ENCODE peak calls at places on chromosome 3, in four cellular contexts. A is A549; D is astrocyte; F is CD8-positive, alpha-beta T cell. P is an unnamed sample.
A peak's percentile ranks its signal among the peaks of the same experiment; 100 is the strongest.

GRCh38 chr3:155553800-155554199 is 191.1 kb downstream of the PLCH1 start:
- DNase-seq in F (no peak), D (no peak), A (no peak), P (no peak)

GRCh38 chr3:102181202-102181920 is 253.5 kb upstream of the ZPLD1 start:
- DNase-seq in F (no peak), A (no peak), D (peak; percentile 85), P (no peak)

GRCh38 chr3:47266709-47267489 is 15.7 kb downstream of the KIF9 start:
- DNase-seq in D (peak; percentile 91), A (no peak), F (no peak), P (no peak)

GRCh38 chr3:42443292-42443691 is 32.9 kb upstream of the LYZL4 start:
- DNase-seq in D (no peak), F (no peak), A (no peak), P (no peak)

GRCh38 chr3:163809540-163809993 is 1268.7 kb downstream of the SI start:
- DNase-seq in A (no peak), D (no peak), F (no peak), P (no peak)

GRCh38 chr3:15520185-15520584 is 1.3 kb downstream of the COLQ start:
- DNase-seq in F (no peak), A (no peak), D (no peak), P (no peak)

GRCh38 chr3:11567516-11568467 is 75.9 kb downstream of the VGLL4 start:
- DNase-seq in D (peak; percentile 86), A (peak; percentile 84), F (no peak), P (no peak)

GRCh38 chr3:144415492-144415891 is 443.9 kb downstream of the DIPK2A start:
- DNase-seq in D (no peak), F (no peak), A (no peak), P (no peak)

GRCh38 chr3:40290396-40290795 is 19.1 kb upstream of the EIF1B start:
- DNase-seq in A (no peak), D (no peak), F (no peak), P (no peak)

GRCh38 chr3:194906229-194906629 is 220.5 kb downstream of the FAM43A start:
- DNase-seq in F (no peak), D (peak; percentile 56), A (no peak), P (no peak)

GRCh38 chr3:60629816-60630215 is 621.4 kb downstream of the FHIT start:
- DNase-seq in A (no peak), F (no peak), D (no peak), P (no peak)

GRCh38 chr3:45187597-45188210 is 38.4 kb downstream of the TMEM158 start:
- DNase-seq in D (no peak), A (no peak), F (no peak), P (peak; percentile 33)

GRCh38 chr3:4983739-4984510 is 4.7 kb downstream of the BHLHE40 start:
- DNase-seq in A (no peak), D (peak; percentile 96), F (peak; percentile 49), P (no peak)

GRCh38 chr3:152474585-152474984 is 205.9 kb downstream of the MBNL1 start:
- DNase-seq in F (no peak), A (peak; percentile 16), D (peak; percentile 49), P (no peak)

GRCh38 chr3:152477422-152477821 is 208.7 kb downstream of the MBNL1 start:
- DNase-seq in A (no peak), F (no peak), D (no peak), P (no peak)

GRCh38 chr3:152486364-152486763 is 217.6 kb downstream of the MBNL1 start:
- DNase-seq in A (no peak), D (no peak), F (no peak), P (no peak)

DNA sequence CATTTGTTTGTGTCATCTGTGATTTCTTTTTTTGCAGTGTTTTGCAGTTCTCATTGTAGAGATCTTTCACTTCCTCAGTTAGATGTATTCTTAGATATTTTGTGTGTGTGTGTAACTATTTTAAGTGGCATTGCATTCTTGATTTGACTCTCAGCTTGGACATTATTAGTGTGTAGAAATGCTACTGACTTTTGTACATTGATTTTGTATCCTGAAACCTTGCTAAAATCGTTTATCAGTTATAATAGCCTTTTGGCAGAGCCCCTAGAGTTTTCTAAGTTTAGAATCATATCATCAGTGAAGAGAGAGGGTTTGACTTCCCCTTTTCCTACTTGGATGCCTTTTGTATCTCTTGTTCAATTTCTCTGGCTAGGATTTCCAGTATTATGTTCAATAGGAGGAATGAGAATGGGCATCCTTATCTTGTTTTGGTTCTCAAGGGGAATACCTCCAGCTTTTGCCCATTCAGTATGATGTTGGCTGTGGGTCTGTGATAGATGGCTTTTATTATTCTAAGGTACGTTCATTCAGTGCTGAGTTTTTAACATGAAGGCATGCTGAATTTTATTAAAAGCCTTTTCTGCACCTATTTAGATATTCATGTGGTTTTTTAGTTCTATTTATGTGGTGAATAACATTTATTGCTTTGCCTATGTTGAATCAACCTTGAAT is 211.7 kb downstream of the MBNL1 start:
- DNase-seq in A (no peak), D (no peak), F (no peak), P (no peak)
- H3K4me3 ChIP-seq in A (no peak overlapping the region), D (no peak overlapping the region), F (no peak overlapping the region), P (no peak overlapping the region)

DNA sequence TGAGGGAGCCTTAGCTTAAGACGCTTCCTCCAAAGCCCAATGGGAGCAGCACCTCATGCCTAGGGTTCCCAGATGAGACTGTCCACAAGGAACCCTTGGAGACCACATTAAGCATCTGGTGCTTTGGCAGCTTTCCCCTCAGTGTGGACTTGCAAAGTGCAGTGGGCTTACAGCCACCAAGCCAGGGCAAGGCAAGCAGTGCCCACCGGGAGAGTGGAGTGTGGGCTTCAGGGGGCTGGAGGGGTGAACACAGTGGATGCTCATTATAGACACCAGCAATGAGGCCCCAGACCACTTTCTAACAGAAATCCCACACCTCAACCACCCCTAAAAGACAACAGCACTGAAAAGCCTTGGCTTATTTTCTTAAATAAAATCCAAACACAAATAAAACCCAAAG is 9.1 kb upstream of the MUSTN1 start:
- DNase-seq in A (no peak), F (no peak), D (no peak), P (no peak)
- H3K27ac ChIP-seq in A (no peak overlapping the region), F (no peak overlapping the region), D (no peak overlapping the region), P (peak overlapping the region; percentile 60)

GRCh38 chr3:48633743-48634142 is 1.5 kb downstream of the SLC26A6 start:
- DNase-seq in A (no peak), F (no peak), D (no peak), P (no peak)
- H3K4me3 ChIP-seq in A (no peak overlapping the region), F (no peak overlapping the region), D (no peak overlapping the region), P (no peak overlapping the region)

DNA sequence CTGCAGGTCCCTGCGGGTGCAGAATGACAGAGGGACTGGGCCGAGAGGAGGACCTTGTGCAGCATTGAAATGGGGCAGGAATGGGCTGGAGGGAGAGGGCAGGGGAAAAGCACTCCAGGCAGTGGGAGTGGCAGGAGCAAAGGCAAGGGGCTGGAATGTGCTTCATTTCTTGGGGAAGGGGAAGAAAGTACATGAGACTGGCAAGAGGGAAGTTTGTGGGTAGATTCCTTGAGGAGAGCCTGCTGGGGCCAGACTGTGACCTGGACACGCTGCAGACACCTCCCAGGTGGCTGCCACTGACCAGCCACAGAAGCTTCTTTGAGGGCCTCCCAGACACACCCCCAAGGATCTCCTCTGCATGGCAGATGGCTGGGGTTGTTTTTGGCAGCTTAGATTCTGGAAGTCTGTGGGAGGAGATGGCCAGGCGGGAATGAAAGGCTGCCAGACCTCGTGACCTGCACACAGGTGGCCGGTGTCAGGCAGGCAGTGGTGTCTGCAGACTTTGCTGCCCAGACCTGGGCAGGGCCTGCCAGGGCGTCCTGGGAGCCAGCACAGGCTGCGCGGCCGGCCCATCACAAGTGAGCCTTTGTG is 53.1 kb downstream of the SPSB4 start:
- DNase-seq in D (no peak), F (no peak), A (no peak), P (peak; percentile 71)
- H3K27ac ChIP-seq in D (no peak overlapping the region), F (no peak overlapping the region), A (no peak overlapping the region), P (no peak overlapping the region)

DNA sequence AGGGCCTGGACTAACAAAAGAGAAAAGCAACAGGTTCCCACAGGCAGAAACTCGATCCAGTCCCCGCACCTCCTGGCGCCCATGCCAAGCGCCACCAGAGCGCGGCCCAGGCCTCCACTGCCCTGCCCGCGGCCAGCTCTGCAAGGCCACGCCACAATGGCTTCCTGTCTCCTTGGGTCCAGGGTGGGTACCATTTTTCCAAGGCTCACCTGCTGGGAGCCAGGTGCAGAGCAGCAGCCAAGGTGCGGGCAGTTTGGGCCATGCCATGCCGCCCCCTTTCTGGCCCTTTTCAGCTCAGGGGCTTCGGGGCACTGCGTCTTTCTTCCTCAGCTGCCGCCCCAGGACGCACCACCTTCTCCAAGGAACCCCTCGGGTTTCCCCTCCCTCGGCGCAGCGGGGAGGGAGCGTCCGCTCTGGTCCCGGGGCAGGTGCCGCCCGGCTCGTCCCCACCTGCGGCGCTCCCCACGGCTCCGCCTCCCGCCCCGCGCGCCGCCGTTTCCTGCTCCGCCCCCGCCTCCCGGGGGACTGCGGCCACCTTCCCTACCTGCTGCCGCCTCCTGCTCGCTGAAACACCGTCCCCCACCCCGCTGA is at the start of gene ILDR1:
- DNase-seq in F (no peak), A (peak; percentile 15), D (no peak), P (peak; percentile 87)
- H3K4me3 ChIP-seq in F (no peak within 1 kb of the TSS), A (peak within 1 kb of the TSS; percentile 46), D (no peak within 1 kb of the TSS), P (peak within 1 kb of the TSS; percentile 52)

GRCh38 chr3:150577854-150578253 is 25.3 kb upstream of the SELENOT start:
- DNase-seq in D (no peak), F (no peak), A (no peak), P (no peak)
- H3K27ac ChIP-seq in D (no peak overlapping the region), F (no peak overlapping the region), A (no peak overlapping the region), P (no peak overlapping the region)

GRCh38 chr3:112611813-112612515 is 29.0 kb downstream of the CCDC80 start:
- DNase-seq in F (no peak), D (no peak), A (no peak), P (no peak)
- H3K4me3 ChIP-seq in F (no peak overlapping the region), D (no peak overlapping the region), A (no peak overlapping the region), P (no peak overlapping the region)

DNA sequence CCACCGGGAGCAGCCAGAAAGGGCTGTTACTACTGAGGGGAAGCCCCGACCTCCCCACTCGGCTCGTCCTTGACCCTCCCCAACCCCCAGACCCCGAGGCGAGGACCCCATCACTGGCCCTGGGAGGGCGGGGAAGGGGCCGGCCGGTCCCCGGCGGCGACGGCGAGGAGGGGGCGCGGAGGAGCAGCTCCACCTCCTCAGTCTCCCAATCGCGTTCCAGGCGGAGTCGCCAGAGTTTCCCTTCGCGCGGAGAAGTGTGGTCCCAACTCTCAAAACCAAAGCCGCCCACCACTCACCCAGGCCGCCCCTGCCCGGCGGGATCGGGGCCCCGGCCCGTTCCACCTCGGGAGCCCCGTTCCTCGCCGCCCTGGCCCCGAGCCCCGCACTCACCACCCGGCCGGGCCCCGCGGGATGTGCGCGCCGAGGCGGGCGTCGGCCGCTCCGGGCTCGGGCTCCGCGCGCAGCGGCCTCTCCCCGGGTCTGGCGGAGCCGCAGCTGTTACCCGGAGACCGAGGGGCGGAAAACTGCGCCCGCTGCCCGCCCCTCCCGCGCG is 947 bp downstream of the PLXNB1 start:
- DNase-seq in D (no peak), A (no peak), F (no peak), P (peak; percentile 76)
- H3K27ac ChIP-seq in D (peak overlapping the region; percentile 53), A (peak overlapping the region; percentile 83), F (no peak overlapping the region), P (peak overlapping the region; percentile 89)

GRCh38 chr3:187186375-187186774 is 10.9 kb upstream of the RTP1 start:
- DNase-seq in A (no peak), D (no peak), F (no peak), P (no peak)

GRCh38 chr3:187186801-187187421 is 10.4 kb upstream of the RTP1 start:
- DNase-seq in F (no peak), D (peak; percentile 98), A (no peak), P (no peak)

GRCh38 chr3:187183210-187183862 is 13.9 kb upstream of the RTP1 start:
- DNase-seq in D (peak; percentile 54), F (no peak), A (no peak), P (no peak)

GRCh38 chr3:187183903-187184302 is 13.4 kb upstream of the RTP1 start:
- DNase-seq in A (no peak), D (no peak), F (no peak), P (no peak)

GRCh38 chr3:187185759-187186158 is 11.5 kb upstream of the RTP1 start:
- DNase-seq in A (no peak), D (no peak), F (no peak), P (no peak)
- H3K4me3 ChIP-seq in A (no peak overlapping the region), D (no peak overlapping the region), F (no peak overlapping the region), P (no peak overlapping the region)